ENCODE peak calls at places on chromosomes 16 and 17, in nine cellular contexts. G is GM20000; W is hepatocyte; C is A673; E is lower lobe of right lung; T is nephron progenitor cell; H is CD4-positive, alpha-beta T cell; F is endodermal cell; K is Peyer's patch. I is an unnamed sample.

GRCh38 chr17:13784466-13784865 is 182.7 kb upstream of the HS3ST3A1 start:
- DNase-seq in G (no peak), H (no peak), W (no peak), F (no peak), C (no peak), K (no peak), T (no peak), E (no peak), I (no peak)

GRCh38 chr16:8568231-8568617 is 22.1 kb downstream of the TMEM114 start:
- DNase-seq in W (no peak), F (no peak), K (no peak), C (peak; percentile 12), H (no peak), G (no peak), T (no peak), E (no peak), I (no peak)

GRCh38 chr17:29154516-29155234 is 25.5 kb downstream of the MYO18A start:
- DNase-seq in E (no peak), F (no peak), T (no peak), H (no peak), G (no peak), W (no peak), K (peak; percentile 54), C (no peak), I (peak; percentile 49)

GRCh38 chr17:20256144-20256543 is 211.2 kb downstream of the LGALS9B start:
- DNase-seq in W (no peak), K (no peak), F (no peak), E (no peak), T (no peak), C (no peak), H (no peak), G (no peak), I (no peak)

GRCh38 chr17:78289802-78290363 is 58.5 kb downstream of the TMEM235 start:
- DNase-seq in G (peak; percentile 80), W (peak; percentile 93), F (peak; percentile 94), E (peak; percentile 86), K (peak; percentile 75), H (peak; percentile 72), T (peak; percentile 71), C (peak; percentile 90), I (peak; percentile 82)

GRCh38 chr16:85987750-85988078 is 88.8 kb downstream of the IRF8 start:
- DNase-seq in F (no peak), T (no peak), C (no peak), H (no peak), E (no peak), W (no peak), G (no peak), K (no peak), I (no peak)

GRCh38 chr17:45942284-45942683 is 47.9 kb downstream of the MAPT start:
- DNase-seq in G (no peak), H (no peak), E (no peak), K (no peak), C (no peak), F (no peak), T (no peak), W (no peak), I (peak; percentile 36)

GRCh38 chr16:56909484-56910113 is 22.3 kb upstream of the HERPUD1 start:
- DNase-seq in K (no peak), F (no peak), G (no peak), T (no peak), W (no peak), C (no peak), E (no peak), H (no peak), I (no peak)

GRCh38 chr17:9272506-9272905 is 251.2 kb downstream of the NTN1 start:
- DNase-seq in W (no peak), G (no peak), C (no peak), H (no peak), E (no peak), F (no peak), T (no peak), K (no peak), I (no peak)

GRCh38 chr17:64327201-64327930 is 63.3 kb downstream of the PECAM1 start:
- DNase-seq in T (no peak), K (no peak), W (no peak), F (no peak), H (no peak), C (no peak), E (no peak), G (no peak), I (no peak)

GRCh38 chr17:7072406-7072805 is 7.6 kb downstream of the CLEC10A start:
- DNase-seq in T (no peak), F (no peak), K (no peak), H (no peak), E (no peak), W (no peak), C (no peak), G (no peak), I (no peak)

GRCh38 chr17:7067198-7067597 is 12.9 kb downstream of the CLEC10A start:
- DNase-seq in T (no peak), W (no peak), E (no peak), F (no peak), G (no peak), K (no peak), H (no peak), C (no peak), I (no peak)

GRCh38 chr17:7064248-7064647 is 15.8 kb downstream of the CLEC10A start:
- DNase-seq in E (no peak), H (no peak), G (no peak), T (no peak), K (no peak), F (no peak), C (no peak), W (no peak), I (no peak)

GRCh38 chr17:7070712-7071111 is 9.3 kb downstream of the CLEC10A start:
- DNase-seq in W (no peak), F (no peak), H (no peak), K (no peak), T (no peak), G (no peak), C (no peak), E (no peak), I (no peak)

GRCh38 chr17:7068268-7068667 is 11.8 kb downstream of the CLEC10A start:
- DNase-seq in E (no peak), C (no peak), W (no peak), F (no peak), G (no peak), K (no peak), T (no peak), H (no peak), I (no peak)
- TF ChIP-seq CTCF in E (no peak), C (no peak), W (no peak), F (no peak), G (no peak), K (no peak), T (no peak), H (no peak), I (no peak)

DNA sequence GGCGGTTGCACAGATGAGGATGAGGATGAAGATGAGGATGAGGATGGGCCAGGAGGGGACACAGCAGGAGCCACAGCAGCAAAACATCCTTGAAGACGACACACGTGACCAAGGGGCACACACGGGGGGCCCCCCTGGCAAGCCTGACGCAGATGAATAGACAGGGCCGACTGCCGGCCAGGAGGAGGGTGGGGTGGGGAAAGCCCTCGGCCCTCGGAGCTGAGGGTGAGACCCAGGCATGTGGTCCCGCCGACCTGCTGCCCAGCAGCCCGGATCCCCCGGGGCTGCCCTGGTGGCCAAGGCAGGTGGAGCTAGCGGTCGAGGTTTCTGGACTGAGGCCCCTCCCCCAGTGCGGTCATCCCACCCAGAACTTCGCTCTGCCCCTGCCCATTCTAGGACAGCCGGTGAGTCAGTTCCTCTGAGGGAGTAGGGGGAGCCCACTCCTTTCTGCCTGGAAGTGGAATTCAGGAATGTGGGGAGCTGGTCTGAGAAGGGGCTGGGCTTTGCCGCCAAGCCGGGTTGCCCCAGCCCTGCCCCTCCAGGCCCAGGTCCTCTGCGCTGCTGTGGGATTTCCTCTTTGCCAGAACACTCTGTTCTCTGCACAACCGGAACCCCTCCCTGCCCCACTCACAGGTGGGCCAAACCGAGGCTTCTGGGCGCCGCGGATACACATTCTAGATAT is 9.9 kb downstream of the CYGB start:
- DNase-seq in F (peak; percentile 94), G (peak; percentile 67), H (peak; percentile 45), T (peak; percentile 62), W (peak; percentile 81), K (no peak), C (no peak), E (peak; percentile 68), I (peak; percentile 60)
- TF ChIP-seq CTCF in F (peak; percentile 61), G (no peak), H (no peak), T (no peak), W (no peak), K (peak; percentile 18), C (no peak), E (peak; percentile 22), I (no peak)

DNA sequence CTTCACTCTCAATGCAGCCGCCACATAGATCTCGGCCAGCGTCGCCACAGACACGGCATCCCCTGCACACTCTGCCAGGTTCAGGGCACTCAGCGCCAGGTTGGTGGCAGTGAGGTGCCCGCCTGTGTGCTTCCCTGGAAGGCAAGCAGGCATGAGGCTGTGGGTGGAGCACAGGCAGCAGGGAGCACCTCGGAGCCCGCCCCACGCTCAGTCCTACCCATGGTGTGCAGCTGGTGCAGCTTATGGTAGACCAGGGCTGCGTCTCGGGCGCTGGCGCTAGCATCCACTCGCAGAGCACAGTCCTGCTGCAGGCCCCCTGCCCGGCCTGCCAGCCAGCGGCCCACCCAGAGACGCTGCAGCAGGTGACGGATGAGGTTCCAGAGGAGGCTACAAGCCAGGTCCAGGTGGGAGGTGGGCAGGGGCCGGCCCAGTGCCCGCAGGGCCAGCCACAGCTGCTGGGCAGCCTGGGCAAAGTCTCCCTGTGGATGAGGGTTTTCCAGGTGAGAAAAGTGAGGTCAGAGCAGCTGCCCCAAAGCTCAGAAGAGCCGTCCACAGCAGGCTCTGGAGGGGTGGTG is 20.5 kb downstream of the SREBF1 start:
- DNase-seq in C (no peak), G (no peak), W (no peak), H (no peak), F (no peak), T (no peak), E (no peak), K (no peak), I (no peak)
- TF ChIP-seq CTCF in C (no peak), G (no peak), W (no peak), H (no peak), F (no peak), T (no peak), E (no peak), K (no peak), I (no peak)

GRCh38 chr16:55116165-55116894 is 185.7 kb downstream of the IRX5 start:
- DNase-seq in K (no peak), H (no peak), G (no peak), W (no peak), F (no peak), E (no peak), T (no peak), C (no peak), I (no peak)

GRCh38 chr16:55115506-55115905 is 184.8 kb downstream of the IRX5 start:
- DNase-seq in T (no peak), G (no peak), E (no peak), K (no peak), F (no peak), C (no peak), H (no peak), W (no peak), I (no peak)

GRCh38 chr16:55123652-55124051 is 193.0 kb downstream of the IRX5 start:
- DNase-seq in W (no peak), T (no peak), K (no peak), H (no peak), E (no peak), C (no peak), G (no peak), F (no peak), I (no peak)

GRCh38 chr16:55118701-55119260 is 188.1 kb downstream of the IRX5 start:
- DNase-seq in T (no peak), F (no peak), G (no peak), K (no peak), H (no peak), E (no peak), C (no peak), W (no peak), I (no peak)

GRCh38 chr16:55120408-55120807 is 189.7 kb downstream of the IRX5 start:
- DNase-seq in C (no peak), F (peak; percentile 64), W (peak; percentile 26), T (no peak), E (no peak), H (no peak), G (no peak), K (no peak), I (no peak)
- TF ChIP-seq CTCF in C (no peak), F (peak; percentile 63), W (peak; percentile 21), T (peak; percentile 15), E (peak; percentile 17), H (no peak), G (no peak), K (no peak), I (no peak)

I was measured in stomach.